ENCODE peak calls at places on chromosomes 12 and 14, in four cellular contexts. S, T, B and H are unnamed samples.

GRCh38 chr12:4915752-4916151 is 6.0 kb downstream of the KCNA1 start:
- DNase-seq in S (no peak), T (no peak), B (no peak), H (no peak)

GRCh38 chr12:47033797-47034555 is 45.4 kb upstream of the PCED1B start:
- DNase-seq in B (no peak), S (no peak), T (no peak), H (no peak)

GRCh38 chr12:127280393-127281275 is 986.3 kb upstream of the TMEM132C start:
- DNase-seq in S (no peak), B (peak; percentile 42), T (no peak), H (no peak)

GRCh38 chr12:2641209-2641608 is 153.6 kb upstream of the FKBP4 start:
- DNase-seq in B (peak; percentile 62), T (no peak), S (peak; percentile 21), H (peak; percentile 22)

GRCh38 chr14:95935228-95935822 is 58.7 kb downstream of the TUNAR start:
- DNase-seq in S (peak; percentile 15), B (peak; percentile 57), T (no peak), H (no peak)

GRCh38 chr12:59181378-59181777 is 261.1 kb upstream of the LRIG3 start:
- DNase-seq in B (no peak), T (no peak), S (no peak), H (no peak)

GRCh38 chr12:121872546-121873223 is 14.0 kb upstream of the HPD start:
- DNase-seq in S (peak; percentile 94), B (peak; percentile 96), T (no peak), H (no peak)

GRCh38 chr12:12349711-12350665 is at the start of gene MANSC1:
- DNase-seq in T (no peak), B (peak; percentile 62), S (no peak), H (peak; percentile 49)

GRCh38 chr12:8912910-8913309 is 1.4 kb upstream of the PHC1 start:
- DNase-seq in T (no peak), B (peak; percentile 22), S (no peak), H (no peak)

GRCh38 chr12:57846285-57846576 is 298 bp downstream of the CTDSP2 start:
- DNase-seq in S (no peak), B (no peak), T (no peak), H (no peak)

GRCh38 chr12:47276253-47277070 is 196.7 kb upstream of the AMIGO2 start:
- DNase-seq in T (peak; percentile 41), B (peak; percentile 52), S (peak; percentile 32), H (no peak)

GRCh38 chr12:46209914-46210834 is 58.7 kb downstream of the SLC38A1 start:
- DNase-seq in S (no peak), T (no peak), B (no peak), H (no peak)

GRCh38 chr12:1531160-1531653 is 63.2 kb downstream of the FBXL14 start:
- DNase-seq in T (no peak), B (peak; percentile 58), S (no peak), H (peak; percentile 62)

GRCh38 chr14:99758915-99759545 is 34.2 kb upstream of the EML1 start:
- DNase-seq in T (no peak), S (no peak), B (no peak), H (no peak)

GRCh38 chr14:44567997-44568396 is 60.9 kb upstream of the FSCB start:
- DNase-seq in B (no peak), T (no peak), S (no peak), H (no peak)

GRCh38 chr12:53378705-53379388 is 1.1 kb upstream of the SP1 start:
- DNase-seq in B (no peak), S (no peak), T (no peak), H (no peak)

GRCh38 chr12:13718271-13718670 is 263.1 kb downstream of the GRIN2B start:
- DNase-seq in B (no peak), S (no peak), T (no peak), H (no peak)

GRCh38 chr12:115223322-115223721 is 539.3 kb upstream of the TBX3 start:
- DNase-seq in T (no peak), B (peak; percentile 80), S (no peak), H (no peak)

GRCh38 chr14:79732911-79733310 is 478.4 kb downstream of the DIO2 start:
- DNase-seq in B (peak; percentile 16), S (no peak), T (no peak), H (no peak)

GRCh38 chr14:22563987-22564386 is 25.0 kb downstream of the DAD1 start:
- DNase-seq in T (no peak), S (no peak), B (no peak), H (no peak)

GRCh38 chr14:36757730-36758286 is 96.1 kb downstream of the PAX9 start:
- DNase-seq in S (no peak), B (no peak), T (no peak), H (no peak)

GRCh38 chr14:62133776-62134175 is 371.6 kb downstream of the SNAPC1 start:
- DNase-seq in S (no peak), B (no peak), T (no peak), H (no peak)

GRCh38 chr12:111368291-111368683 is 608 bp downstream of the PHETA1 start:
- DNase-seq in T (no peak), B (peak; percentile 47), S (no peak), H (peak; percentile 67)

GRCh38 chr14:104676694-104677505 is 12.5 kb upstream of the INF2 start:
- DNase-seq in B (no peak), T (no peak), S (no peak), H (peak; percentile 74)

GRCh38 chr12:107091989-107092641 is 1.2 kb downstream of the CRY1 start:
- DNase-seq in T (peak; percentile 33), B (peak; percentile 95), S (peak; percentile 97), H (no peak)

GRCh38 chr14:101738921-101739320 is 22.6 kb upstream of the PPP2R5C start:
- DNase-seq in T (no peak), S (no peak), B (no peak), H (no peak)

GRCh38 chr12:72346331-72346944 is 74.3 kb downstream of the TRHDE start:
- DNase-seq in S (peak; percentile 74), T (peak; percentile 36), B (peak; percentile 69), H (peak; percentile 22)